ENCODE peak calls at places on chromosomes 2 and 18, in eight cellular contexts. One of them, this sample, is unnamed.

GRCh38 chr2:25720575-25720974 is 47.2 kb upstream of the DTNB start:
- DNase-seq in EL: no peak
- DNase-seq in nucleus accumbens: no peak
- DNase-seq in D721Med: no peak
- DNase-seq in fibroblast of lung: no peak
- DNase-seq in COR-L47: no peak
- DNase-seq in NB4: no peak
- DNase-seq in stimulated activated CD4-positive, alpha-beta T cell treated with anti-CD3 and anti-CD28 coated beads, Interleukin-12 subunit alpha, Interleukin-12 subunit beta, amount 100 ng/mL, for 48 hours: no peak
- DNase-seq in this sample: no peak

GRCh38 chr18:5625076-5625475 is 81.3 kb upstream of the EPB41L3 start:
- DNase-seq in EL: no peak
- DNase-seq in nucleus accumbens: no peak
- DNase-seq in D721Med: no peak
- DNase-seq in fibroblast of lung: no peak
- DNase-seq in COR-L47: no peak
- DNase-seq in NB4: no peak
- DNase-seq in stimulated activated CD4-positive, alpha-beta T cell treated with anti-CD3 and anti-CD28 coated beads, Interleukin-12 subunit alpha, Interleukin-12 subunit beta, amount 100 ng/mL, for 48 hours: no peak
- DNase-seq in this sample: no peak

GRCh38 chr2:180823546-180824141 is 156.8 kb upstream of the UBE2E3 start:
- DNase-seq in EL: peak; percentile 81
- DNase-seq in nucleus accumbens: no peak
- DNase-seq in D721Med: no peak
- DNase-seq in fibroblast of lung: peak; percentile 76
- DNase-seq in COR-L47: no peak
- DNase-seq in NB4: no peak
- DNase-seq in stimulated activated CD4-positive, alpha-beta T cell treated with anti-CD3 and anti-CD28 coated beads, Interleukin-12 subunit alpha, Interleukin-12 subunit beta, amount 100 ng/mL, for 48 hours: no peak
- DNase-seq in this sample: no peak

GRCh38 chr2:9678554-9678953 is 47.8 kb upstream of the YWHAQ start:
- DNase-seq in EL: no peak
- DNase-seq in nucleus accumbens: no peak
- DNase-seq in D721Med: no peak
- DNase-seq in fibroblast of lung: no peak
- DNase-seq in COR-L47: no peak
- DNase-seq in NB4: no peak
- DNase-seq in stimulated activated CD4-positive, alpha-beta T cell treated with anti-CD3 and anti-CD28 coated beads, Interleukin-12 subunit alpha, Interleukin-12 subunit beta, amount 100 ng/mL, for 48 hours: no peak
- DNase-seq in this sample: no peak

GRCh38 chr2:34547340-34547739 is 948.2 kb upstream of the FAM98A start:
- DNase-seq in EL: no peak
- DNase-seq in nucleus accumbens: no peak
- DNase-seq in D721Med: no peak
- DNase-seq in fibroblast of lung: no peak
- DNase-seq in COR-L47: no peak
- DNase-seq in NB4: no peak
- DNase-seq in stimulated activated CD4-positive, alpha-beta T cell treated with anti-CD3 and anti-CD28 coated beads, Interleukin-12 subunit alpha, Interleukin-12 subunit beta, amount 100 ng/mL, for 48 hours: no peak
- DNase-seq in this sample: no peak

GRCh38 chr2:61450144-61450543 is 20.7 kb downstream of the USP34 start:
- DNase-seq in EL: no peak
- DNase-seq in nucleus accumbens: no peak
- DNase-seq in D721Med: no peak
- DNase-seq in fibroblast of lung: peak; percentile 50
- DNase-seq in COR-L47: no peak
- DNase-seq in NB4: peak; percentile 58
- DNase-seq in stimulated activated CD4-positive, alpha-beta T cell treated with anti-CD3 and anti-CD28 coated beads, Interleukin-12 subunit alpha, Interleukin-12 subunit beta, amount 100 ng/mL, for 48 hours: no peak
- DNase-seq in this sample: no peak

GRCh38 chr2:11044201-11044600 is 111.1 kb upstream of the SLC66A3 start:
- DNase-seq in EL: no peak
- DNase-seq in nucleus accumbens: no peak
- DNase-seq in D721Med: no peak
- DNase-seq in fibroblast of lung: no peak
- DNase-seq in COR-L47: no peak
- DNase-seq in NB4: no peak
- DNase-seq in stimulated activated CD4-positive, alpha-beta T cell treated with anti-CD3 and anti-CD28 coated beads, Interleukin-12 subunit alpha, Interleukin-12 subunit beta, amount 100 ng/mL, for 48 hours: no peak
- DNase-seq in this sample: no peak

GRCh38 chr2:100831158-100831715 is 11.3 kb downstream of the NPAS2 start:
- DNase-seq in EL: no peak
- DNase-seq in nucleus accumbens: no peak
- DNase-seq in D721Med: no peak
- DNase-seq in fibroblast of lung: peak; percentile 27
- DNase-seq in COR-L47: no peak
- DNase-seq in NB4: peak; percentile 50
- DNase-seq in stimulated activated CD4-positive, alpha-beta T cell treated with anti-CD3 and anti-CD28 coated beads, Interleukin-12 subunit alpha, Interleukin-12 subunit beta, amount 100 ng/mL, for 48 hours: no peak
- DNase-seq in this sample: no peak

GRCh38 chr18:24914685-24915267 is 437.2 kb downstream of the ZNF521 start:
- DNase-seq in EL: no peak
- DNase-seq in nucleus accumbens: no peak
- DNase-seq in D721Med: no peak
- DNase-seq in fibroblast of lung: no peak
- DNase-seq in COR-L47: no peak
- DNase-seq in NB4: no peak
- DNase-seq in stimulated activated CD4-positive, alpha-beta T cell treated with anti-CD3 and anti-CD28 coated beads, Interleukin-12 subunit alpha, Interleukin-12 subunit beta, amount 100 ng/mL, for 48 hours: no peak
- DNase-seq in this sample: no peak

GRCh38 chr2:17979707-17980106 is 101.2 kb downstream of the KCNS3 start:
- DNase-seq in EL: peak; percentile 77
- DNase-seq in nucleus accumbens: no peak
- DNase-seq in D721Med: no peak
- DNase-seq in fibroblast of lung: peak; percentile 80
- DNase-seq in COR-L47: no peak
- DNase-seq in NB4: no peak
- DNase-seq in stimulated activated CD4-positive, alpha-beta T cell treated with anti-CD3 and anti-CD28 coated beads, Interleukin-12 subunit alpha, Interleukin-12 subunit beta, amount 100 ng/mL, for 48 hours: no peak
- DNase-seq in this sample: no peak

GRCh38 chr18:31380912-31381311 is 4.3 kb downstream of the DSG4 start:
- DNase-seq in EL: no peak
- DNase-seq in nucleus accumbens: no peak
- DNase-seq in D721Med: no peak
- DNase-seq in fibroblast of lung: no peak
- DNase-seq in COR-L47: no peak
- DNase-seq in NB4: no peak
- DNase-seq in stimulated activated CD4-positive, alpha-beta T cell treated with anti-CD3 and anti-CD28 coated beads, Interleukin-12 subunit alpha, Interleukin-12 subunit beta, amount 100 ng/mL, for 48 hours: no peak
- DNase-seq in this sample: no peak

GRCh38 chr2:26540977-26541376 is 63.1 kb upstream of the OTOF start:
- DNase-seq in EL: no peak
- DNase-seq in nucleus accumbens: no peak
- DNase-seq in D721Med: no peak
- DNase-seq in fibroblast of lung: no peak
- DNase-seq in COR-L47: no peak
- DNase-seq in NB4: no peak
- DNase-seq in stimulated activated CD4-positive, alpha-beta T cell treated with anti-CD3 and anti-CD28 coated beads, Interleukin-12 subunit alpha, Interleukin-12 subunit beta, amount 100 ng/mL, for 48 hours: no peak
- DNase-seq in this sample: no peak

GRCh38 chr18:36448384-36449290 is 151.1 kb downstream of the FHOD3 start:
- DNase-seq in EL: no peak
- DNase-seq in nucleus accumbens: no peak
- DNase-seq in D721Med: no peak
- DNase-seq in fibroblast of lung: no peak
- DNase-seq in COR-L47: no peak
- DNase-seq in NB4: peak; percentile 25
- DNase-seq in stimulated activated CD4-positive, alpha-beta T cell treated with anti-CD3 and anti-CD28 coated beads, Interleukin-12 subunit alpha, Interleukin-12 subunit beta, amount 100 ng/mL, for 48 hours: no peak
- DNase-seq in this sample: no peak

GRCh38 chr2:1542971-1543370 is 129.7 kb downstream of the TPO start:
- DNase-seq in EL: no peak
- DNase-seq in nucleus accumbens: no peak
- DNase-seq in D721Med: no peak
- DNase-seq in fibroblast of lung: no peak
- DNase-seq in COR-L47: no peak
- DNase-seq in NB4: no peak
- DNase-seq in stimulated activated CD4-positive, alpha-beta T cell treated with anti-CD3 and anti-CD28 coated beads, Interleukin-12 subunit alpha, Interleukin-12 subunit beta, amount 100 ng/mL, for 48 hours: no peak
- DNase-seq in this sample: no peak

GRCh38 chr2:47569658-47570398 is 166.9 kb downstream of the MSH2 start:
- DNase-seq in EL: peak; percentile 10
- DNase-seq in nucleus accumbens: no peak
- DNase-seq in D721Med: no peak
- DNase-seq in fibroblast of lung: peak; percentile 27
- DNase-seq in COR-L47: peak; percentile 65
- DNase-seq in NB4: no peak
- DNase-seq in stimulated activated CD4-positive, alpha-beta T cell treated with anti-CD3 and anti-CD28 coated beads, Interleukin-12 subunit alpha, Interleukin-12 subunit beta, amount 100 ng/mL, for 48 hours: no peak
- DNase-seq in this sample: no peak

GRCh38 chr2:10787176-10787968 is 25.2 kb downstream of the PDIA6 start:
- DNase-seq in EL: no peak
- DNase-seq in nucleus accumbens: no peak
- DNase-seq in D721Med: no peak
- DNase-seq in fibroblast of lung: no peak
- DNase-seq in COR-L47: no peak
- DNase-seq in NB4: peak; percentile 54
- DNase-seq in stimulated activated CD4-positive, alpha-beta T cell treated with anti-CD3 and anti-CD28 coated beads, Interleukin-12 subunit alpha, Interleukin-12 subunit beta, amount 100 ng/mL, for 48 hours: no peak
- DNase-seq in this sample: no peak

This sample was measured in effector CD8-positive, alpha-beta T cell.